ENCODE peak calls at places on chromosomes 1 and 21, in ten cellular contexts. G is activated CD4-positive, CD25-positive, alpha-beta regulatory T cell treated with anti-CD3 and anti-CD28 coated beads, Interleukin-2, amount 50 U/mL, for 72 hours; J is endothelial cell of umbilical vein; R is COR-L47; O is cardiac muscle cell; U is astrocyte; H is left ventricle myocardium superior; B is foreskin fibroblast; A is activated CD8-positive, alpha-beta T cell treated with anti-CD3 and anti-CD28 coated beads for 36 hours; D is A549. F is an unnamed sample.

GRCh38 chr1:167118188-167118587 is 24.3 kb downstream of the STYXL2 start:
- DNase-seq in G (no peak), J (no peak), R (no peak), O (no peak), U (no peak), H (no peak), B (no peak), A (no peak), D (no peak), F (no peak)

GRCh38 chr1:115656461-115657077 is 14.8 kb downstream of the VANGL1 start:
- DNase-seq in G (no peak), J (no peak), R (no peak), O (no peak), U (no peak), H (no peak), B (no peak), A (no peak), D (no peak), F (no peak)

GRCh38 chr1:16631248-16632043 is 18.1 kb upstream of the NBPF1 start:
- DNase-seq in G (no peak), J (no peak), R (no peak), O (no peak), U (no peak), H (peak), B (no peak), A (peak), D (no peak), F (peak)

GRCh38 chr1:25135903-25136302 is 96.4 kb downstream of the SYF2 start:
- DNase-seq in G (no peak), J (no peak), R (no peak), O (no peak), U (no peak), H (no peak), B (no peak), A (no peak), D (no peak), F (no peak)

GRCh38 chr1:231512147-231512698 is 16.2 kb upstream of the TSNAX start:
- DNase-seq in G (no peak), J (no peak), R (no peak), O (peak), U (peak), H (no peak), B (peak), A (no peak), D (peak), F (no peak)

GRCh38 chr1:203116048-203116810 is 11.3 kb upstream of the ADORA1 start:
- DNase-seq in G (no peak), J (no peak), R (no peak), O (no peak), U (no peak), H (no peak), B (no peak), A (no peak), D (no peak), F (no peak)

GRCh38 chr1:171753685-171754380 is 12.0 kb upstream of the VAMP4 start:
- DNase-seq in G (no peak), J (no peak), R (no peak), O (no peak), U (no peak), H (no peak), B (peak), A (no peak), D (no peak), F (no peak)

GRCh38 chr1:202237052-202237451 is 43.5 kb downstream of the LGR6 start:
- DNase-seq in G (peak), J (peak), R (peak), O (peak), U (no peak), H (peak), B (peak), A (peak), D (peak), F (no peak)

GRCh38 chr21:25373126-25374082 is 233.9 kb downstream of the MRPL39 start:
- DNase-seq in G (no peak), J (no peak), R (no peak), O (no peak), U (peak), H (no peak), B (no peak), A (no peak), D (no peak), F (no peak)

GRCh38 chr21:44497641-44498243 is 42.3 kb downstream of the KRTAP10-1 start:
- DNase-seq in G (no peak), J (no peak), R (peak), O (peak), U (no peak), H (no peak), B (peak), A (no peak), D (no peak), F (no peak)

GRCh38 chr1:77797991-77798390 is 18.5 kb downstream of the MIGA1 start:
- DNase-seq in G (no peak), J (peak), R (no peak), O (peak), U (peak), H (no peak), B (no peak), A (no peak), D (no peak), F (no peak)

GRCh38 chr1:202197670-202198359 is 4.2 kb downstream of the LGR6 start:
- DNase-seq in G (no peak), J (no peak), R (no peak), O (no peak), U (no peak), H (no peak), B (no peak), A (no peak), D (no peak), F (no peak)

GRCh38 chr1:180041587-180041986 is 87.0 kb downstream of the CEP350 start:
- DNase-seq in G (no peak), J (no peak), R (no peak), O (no peak), U (no peak), H (no peak), B (no peak), A (no peak), D (no peak), F (no peak)

GRCh38 chr1:155940993-155941844 is at the start of gene RXFP4:
- DNase-seq in G (peak), J (peak), R (no peak), O (no peak), U (peak), H (no peak), B (peak), A (peak), D (no peak), F (no peak)

GRCh38 chr1:112956503-112957132 is 622 bp upstream of the SLC16A1 start:
- DNase-seq in G (no peak), J (no peak), R (peak), O (no peak), U (no peak), H (peak), B (no peak), A (peak), D (no peak), F (no peak)

GRCh38 chr1:230069813-230070212 is 2.8 kb downstream of the GALNT2 start:
- DNase-seq in G (no peak), J (no peak), R (no peak), O (no peak), U (no peak), H (no peak), B (no peak), A (peak), D (no peak), F (no peak)

GRCh38 chr1:22287946-22288520 is 145.1 kb upstream of the WNT4 start:
- DNase-seq in G (no peak), J (no peak), R (no peak), O (no peak), U (no peak), H (no peak), B (no peak), A (no peak), D (no peak), F (no peak)

GRCh38 chr1:156420209-156421061 is 51.4 kb downstream of the RHBG start:
- DNase-seq in G (peak), J (no peak), R (no peak), O (no peak), U (no peak), H (no peak), B (peak), A (peak), D (no peak), F (no peak)

GRCh38 chr1:192768463-192768862 is 40.4 kb upstream of the RGS2 start:
- DNase-seq in G (no peak), J (no peak), R (no peak), O (no peak), U (no peak), H (no peak), B (no peak), A (no peak), D (no peak), F (no peak)